ENCODE peak calls at places on chromosome 19, in four cellular contexts. H is HEK293T; B is CD8-positive, alpha-beta T cell; O is AG04450. V is an unnamed sample.

GRCh38 chr19:16076958-16077611 is 790 bp downstream of the TPM4 start:
- DNase-seq in H (peak), B (no peak), O (no peak), V (no peak)

GRCh38 chr19:16118489-16119033 is 6.9 kb downstream of the RAB8A start:
- DNase-seq in H (no peak), B (no peak), O (no peak), V (no peak)

GRCh38 chr19:6064016-6064702 is 46.1 kb downstream of the RFX2 start:
- DNase-seq in H (no peak), B (no peak), O (no peak), V (no peak)

GRCh38 chr19:30785728-30786127 is 413.5 kb downstream of the ZNF536 start:
- DNase-seq in H (no peak), B (no peak), O (no peak), V (no peak)

GRCh38 chr19:5572556-5573286 is 5.0 kb upstream of the TINCR start:
- DNase-seq in H (no peak), B (no peak), O (no peak), V (no peak)

GRCh38 chr19:29567366-29567915 is 38.6 kb upstream of the POP4 start:
- DNase-seq in H (no peak), B (no peak), O (no peak), V (no peak)

GRCh38 chr19:33434886-33435705 is 61.6 kb downstream of the CEBPG start:
- DNase-seq in H (no peak), B (no peak), O (no peak), V (no peak)

GRCh38 chr19:32287811-32288227 is 57.6 kb upstream of the ZNF507 start:
- DNase-seq in H (peak), B (no peak), O (peak), V (no peak)

GRCh38 chr19:12092065-12092867 is 27.7 kb downstream of the ZNF844 start:
- DNase-seq in H (no peak), B (peak), O (peak), V (no peak)

GRCh38 chr19:41410655-41411054 is 13.0 kb downstream of the BCKDHA start:
- DNase-seq in H (no peak), B (no peak), O (no peak), V (no peak)

GRCh38 chr19:56109216-56109615 is 11.9 kb downstream of the ZNF787 start:
- DNase-seq in H (no peak), B (no peak), O (no peak), V (no peak)

V was measured in cortex of kidney.